ENCODE peak calls at places on chromosomes 4 and X, in six cellular contexts. One of them, this sample, is unnamed.

GRCh38 chr4:1245481-1246051 is 3.4 kb downstream of the CTBP1 start:
- DNase-seq in tibial artery: peak; percentile 10
- DNase-seq in sigmoid colon: no peak
- DNase-seq in T-helper 9 cell: no peak
- DNase-seq in Daoy: no peak
- DNase-seq in vagina: no peak
- DNase-seq in this sample: peak; percentile 6

GRCh38 chrX:418927-419729 is 32.4 kb upstream of the PPP2R3B start:
- DNase-seq in tibial artery: no peak
- DNase-seq in sigmoid colon: peak; percentile 13
- DNase-seq in T-helper 9 cell: no peak
- DNase-seq in Daoy: peak; percentile 35
- DNase-seq in vagina: no peak
- DNase-seq in this sample: no peak

GRCh38 chr4:174262624-174263444 is 20.6 kb downstream of the FBXO8 start:
- DNase-seq in tibial artery: no peak
- DNase-seq in sigmoid colon: no peak
- DNase-seq in T-helper 9 cell: no peak
- DNase-seq in Daoy: no peak
- DNase-seq in vagina: no peak
- DNase-seq in this sample: no peak

GRCh38 chr4:48985976-48986653 is at the start of gene CWH43:
- DNase-seq in tibial artery: no peak
- DNase-seq in sigmoid colon: no peak
- DNase-seq in T-helper 9 cell: no peak
- DNase-seq in Daoy: peak; percentile 10
- DNase-seq in vagina: no peak
- DNase-seq in this sample: no peak

GRCh38 chrX:46758163-46758955 is 559 bp downstream of the SLC9A7 start:
- DNase-seq in tibial artery: no peak
- DNase-seq in sigmoid colon: no peak
- DNase-seq in T-helper 9 cell: peak; percentile 2
- DNase-seq in Daoy: peak; percentile 28
- DNase-seq in vagina: no peak
- DNase-seq in this sample: no peak

GRCh38 chrX:154334496-154334895 is 38.9 kb downstream of the TKTL1 start:
- DNase-seq in tibial artery: no peak
- DNase-seq in sigmoid colon: no peak
- DNase-seq in T-helper 9 cell: no peak
- DNase-seq in Daoy: no peak
- DNase-seq in vagina: no peak
- DNase-seq in this sample: no peak

GRCh38 chr4:183747380-183747779 is 88.3 kb downstream of the TRAPPC11 start:
- DNase-seq in tibial artery: no peak
- DNase-seq in sigmoid colon: no peak
- DNase-seq in T-helper 9 cell: no peak
- DNase-seq in Daoy: no peak
- DNase-seq in vagina: no peak
- DNase-seq in this sample: no peak

GRCh38 chrX:49174723-49175122 is 3.0 kb downstream of the PLP2 start:
- DNase-seq in tibial artery: no peak
- DNase-seq in sigmoid colon: no peak
- DNase-seq in T-helper 9 cell: no peak
- DNase-seq in Daoy: no peak
- DNase-seq in vagina: no peak
- DNase-seq in this sample: no peak

GRCh38 chrX:53313746-53314105 is 32.3 kb upstream of the IQSEC2 start:
- DNase-seq in tibial artery: no peak
- DNase-seq in sigmoid colon: no peak
- DNase-seq in T-helper 9 cell: no peak
- DNase-seq in Daoy: no peak
- DNase-seq in vagina: no peak
- DNase-seq in this sample: no peak

GRCh38 chr4:132619968-132620367 is 529.1 kb upstream of the PCDH10 start:
- DNase-seq in tibial artery: no peak
- DNase-seq in sigmoid colon: no peak
- DNase-seq in T-helper 9 cell: no peak
- DNase-seq in Daoy: no peak
- DNase-seq in vagina: no peak
- DNase-seq in this sample: no peak

GRCh38 chrX:107970073-107970472 is 12.1 kb downstream of the TEX13B start:
- DNase-seq in tibial artery: no peak
- DNase-seq in sigmoid colon: no peak
- DNase-seq in T-helper 9 cell: no peak
- DNase-seq in Daoy: no peak
- DNase-seq in vagina: no peak
- DNase-seq in this sample: no peak

GRCh38 chrX:133215747-133216146 is 2.4 kb downstream of the TFDP3 start:
- DNase-seq in tibial artery: no peak
- DNase-seq in sigmoid colon: no peak
- DNase-seq in T-helper 9 cell: no peak
- DNase-seq in Daoy: peak; percentile 22
- DNase-seq in vagina: no peak
- DNase-seq in this sample: no peak

GRCh38 chr4:37675587-37676290 is 10.4 kb downstream of the RELL1 start:
- DNase-seq in tibial artery: no peak
- DNase-seq in sigmoid colon: no peak
- DNase-seq in T-helper 9 cell: no peak
- DNase-seq in Daoy: no peak
- DNase-seq in vagina: no peak
- DNase-seq in this sample: no peak

GRCh38 chr4:123411976-123412589 is 15.5 kb downstream of the SPRY1 start:
- DNase-seq in tibial artery: no peak
- DNase-seq in sigmoid colon: no peak
- DNase-seq in T-helper 9 cell: no peak
- DNase-seq in Daoy: no peak
- DNase-seq in vagina: no peak
- DNase-seq in this sample: no peak

GRCh38 chr4:185903205-185903604 is 91.2 kb upstream of the SORBS2 start:
- DNase-seq in tibial artery: no peak
- DNase-seq in sigmoid colon: no peak
- DNase-seq in T-helper 9 cell: no peak
- DNase-seq in Daoy: no peak
- DNase-seq in vagina: no peak
- DNase-seq in this sample: no peak

GRCh38 chrX:80432863-80433262 is 12.6 kb downstream of the TENT5D start:
- DNase-seq in tibial artery: peak; percentile 23
- DNase-seq in sigmoid colon: no peak
- DNase-seq in T-helper 9 cell: no peak
- DNase-seq in Daoy: no peak
- DNase-seq in vagina: no peak
- DNase-seq in this sample: no peak

GRCh38 chrX:117429511-117429910 is 687.1 kb downstream of the KLHL13 start:
- DNase-seq in tibial artery: no peak
- DNase-seq in sigmoid colon: no peak
- DNase-seq in T-helper 9 cell: no peak
- DNase-seq in Daoy: no peak
- DNase-seq in vagina: no peak
- DNase-seq in this sample: no peak